ENCODE peak calls at places on chromosomes 11 and 22, in seven cellular contexts. D is GM12878, E is WTC11, M is H1, C is NB4, Q is SK-N-SH, K is HCT116. V is an unnamed sample.

GRCh38 chr11:64230985-64231365 is 627 bp downstream of the DNAJC4 start:
- DNase-seq in D (no peak), E (no peak), M (no peak), C (peak), Q (peak), K (no peak), V (no peak)

GRCh38 chr11:95999604-96000003 is 75.7 kb upstream of the MTMR2 start:
- DNase-seq in D (no peak), E (no peak), M (no peak), C (no peak), Q (no peak), K (no peak), V (no peak)

GRCh38 chr11:110092577-110093406 is at the start of gene ZC3H12C:
- DNase-seq in D (no peak), E (peak), M (peak), C (peak), Q (peak), K (peak), V (peak)

GRCh38 chr22:41768420-41768819 is 32.1 kb upstream of the CCDC134 start:
- DNase-seq in D (no peak), E (no peak), M (no peak), C (peak), Q (no peak), K (no peak), V (no peak)

GRCh38 chr11:112558691-112559090 is 298.0 kb upstream of the PLET1 start:
- DNase-seq in D (no peak), E (no peak), M (no peak), C (no peak), Q (no peak), K (no peak), V (no peak)

GRCh38 chr11:46247090-46247489 is 30.4 kb upstream of the CREB3L1 start:
- DNase-seq in D (no peak), E (no peak), M (no peak), C (no peak), Q (no peak), K (no peak), V (no peak)

GRCh38 chr11:94730153-94730552 is 38.0 kb upstream of the AMOTL1 start:
- DNase-seq in D (no peak), E (no peak), M (no peak), C (no peak), Q (no peak), K (no peak), V (no peak)

GRCh38 chr11:24651873-24652272 is 155.0 kb downstream of the LUZP2 start:
- DNase-seq in D (no peak), E (no peak), M (no peak), C (no peak), Q (no peak), K (no peak), V (no peak)

GRCh38 chr11:13339196-13340153 is 61.9 kb downstream of the BMAL1 start:
- DNase-seq in D (no peak), E (no peak), M (no peak), C (peak), Q (no peak), K (no peak), V (peak)

GRCh38 chr11:109726061-109726460 is 304.1 kb downstream of the C11orf87 start:
- DNase-seq in D (no peak), E (no peak), M (no peak), C (no peak), Q (no peak), K (no peak), V (no peak)

GRCh38 chr11:121112498-121113455 is 11.7 kb downstream of the TECTA start:
- DNase-seq in D (no peak), E (peak), M (peak), C (peak), Q (peak), K (peak), V (peak)

GRCh38 chr11:46235777-46236688 is 41.4 kb upstream of the CREB3L1 start:
- DNase-seq in D (no peak), E (no peak), M (no peak), C (peak), Q (no peak), K (no peak), V (no peak)

GRCh38 chr11:76206327-76207081 is at the start of gene WNT11:
- DNase-seq in D (no peak), E (peak), M (no peak), C (peak), Q (peak), K (no peak), V (peak)
- TF ChIP-seq MAX in D (no peak), E (no peak), M (peak), C (no peak), Q (peak), K (peak), V (peak)

GRCh38 chr22:32079110-32080089 is 36.3 kb downstream of the SLC5A1 start:
- DNase-seq in D (no peak), E (no peak), M (peak), C (no peak), Q (no peak), K (peak), V (peak)
- TF ChIP-seq MAX in D (no peak), E (no peak), M (no peak), C (no peak), Q (no peak), K (no peak), V (no peak)

DNA sequence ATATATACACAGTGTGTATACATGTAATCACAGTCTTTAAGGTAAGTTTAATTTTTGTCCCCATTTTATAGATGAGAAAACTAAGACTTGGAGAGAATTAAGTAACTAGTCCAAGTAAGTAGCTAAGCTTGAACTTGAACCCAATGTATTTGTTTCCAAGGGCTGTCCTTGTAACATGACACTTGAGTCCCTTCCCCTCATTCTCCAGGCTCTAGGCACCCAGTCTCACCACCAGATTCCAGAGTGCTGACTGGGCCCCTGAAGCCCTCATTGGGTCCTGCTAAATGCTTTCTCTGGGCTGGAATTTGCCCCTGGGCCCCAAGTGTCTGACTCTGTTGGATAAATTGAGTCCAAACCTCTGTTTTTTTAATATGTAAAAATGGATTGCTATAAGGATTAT is 45.5 kb downstream of the ADM start:
- DNase-seq in D (no peak), E (peak), M (peak), C (no peak), Q (no peak), K (peak), V (peak)
- TF ChIP-seq MAX in D (no peak), E (no peak), M (no peak), C (no peak), Q (no peak), K (peak), V (no peak)

GRCh38 chr11:3164540-3165151 is 464 bp downstream of the OSBPL5 start:
- DNase-seq in D (no peak), E (peak), M (no peak), C (peak), Q (peak), K (no peak), V (no peak)

GRCh38 chr11:3162410-3163240 is 2.5 kb downstream of the OSBPL5 start:
- DNase-seq in D (no peak), E (peak), M (no peak), C (no peak), Q (no peak), K (no peak), V (no peak)

GRCh38 chr11:3164138-3164539 is 971 bp downstream of the OSBPL5 start:
- DNase-seq in D (no peak), E (peak), M (no peak), C (peak), Q (peak), K (no peak), V (no peak)

GRCh38 chr11:3161720-3162409 is 3.2 kb downstream of the OSBPL5 start:
- DNase-seq in D (no peak), E (peak), M (no peak), C (no peak), Q (peak), K (no peak), V (no peak)

DNA sequence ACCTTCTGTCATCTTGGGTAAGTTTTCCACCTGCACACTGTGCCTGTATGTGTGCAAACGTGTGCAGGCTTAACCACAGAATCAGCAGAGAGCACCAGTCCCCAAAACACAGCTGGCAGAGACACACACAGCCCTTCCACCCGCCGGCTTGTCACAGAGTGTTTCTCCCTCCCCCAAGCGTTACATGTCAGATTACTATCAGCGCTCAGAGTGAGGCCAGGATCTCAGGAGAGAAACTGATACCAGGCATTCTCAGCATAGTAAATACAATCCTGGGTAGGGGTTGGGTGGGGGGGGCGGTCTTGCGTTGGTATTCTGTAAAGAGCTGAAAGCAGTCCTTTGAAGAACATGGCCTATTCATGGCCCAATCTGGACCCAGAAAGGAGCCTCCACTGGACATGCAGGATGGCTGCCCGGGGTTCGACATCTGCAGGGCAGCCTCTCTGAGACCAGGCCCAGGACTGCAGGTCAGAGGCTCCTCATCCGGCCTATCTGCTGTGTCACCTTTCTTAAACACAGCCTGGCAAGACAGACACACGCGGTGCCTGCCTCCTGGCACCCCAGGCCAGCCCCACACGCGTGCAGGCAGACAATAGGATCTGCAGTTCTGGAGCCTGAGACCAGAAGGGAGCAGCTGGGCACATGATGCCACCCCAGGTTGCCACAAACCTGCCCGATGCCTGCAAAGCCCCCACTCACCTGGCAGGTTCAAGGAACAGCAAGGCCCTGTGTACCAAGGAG is 1.7 kb downstream of the OSBPL5 start:
- DNase-seq in D (no peak), E (peak), M (no peak), C (peak), Q (peak), K (no peak), V (no peak)
- TF ChIP-seq MAX in D (no peak), E (no peak), M (no peak), C (no peak), Q (no peak), K (no peak), V (no peak)

GRCh38 chr22:20574920-20575353 is 67.5 kb downstream of the MED15 start:
- DNase-seq in D (no peak), E (no peak), M (no peak), C (no peak), Q (no peak), K (no peak), V (no peak)
- TF ChIP-seq MAX in D (no peak), E (no peak), M (no peak), C (no peak), Q (no peak), K (no peak), V (no peak)

GRCh38 chr22:37454857-37455686 is 27.8 kb upstream of the ELFN2 start:
- DNase-seq in D (no peak), E (no peak), M (no peak), C (peak), Q (no peak), K (peak), V (peak)
- TF ChIP-seq MAX in D (no peak), E (no peak), M (no peak), C (no peak), Q (peak), K (peak), V (peak)

GRCh38 chr11:131404010-131404409 is 33.6 kb downstream of the NTM start:
- DNase-seq in D (no peak), E (no peak), M (no peak), C (no peak), Q (no peak), K (no peak), V (no peak)
- TF ChIP-seq MAX in D (no peak), E (no peak), M (no peak), C (no peak), Q (no peak), K (no peak), V (no peak)

GRCh38 chr11:28619870-28620540 is 511.8 kb downstream of the METTL15 start:
- DNase-seq in D (no peak), E (no peak), M (no peak), C (no peak), Q (no peak), K (no peak), V (peak)
- TF ChIP-seq MAX in D (no peak), E (no peak), M (no peak), C (no peak), Q (no peak), K (no peak), V (no peak)

DNA sequence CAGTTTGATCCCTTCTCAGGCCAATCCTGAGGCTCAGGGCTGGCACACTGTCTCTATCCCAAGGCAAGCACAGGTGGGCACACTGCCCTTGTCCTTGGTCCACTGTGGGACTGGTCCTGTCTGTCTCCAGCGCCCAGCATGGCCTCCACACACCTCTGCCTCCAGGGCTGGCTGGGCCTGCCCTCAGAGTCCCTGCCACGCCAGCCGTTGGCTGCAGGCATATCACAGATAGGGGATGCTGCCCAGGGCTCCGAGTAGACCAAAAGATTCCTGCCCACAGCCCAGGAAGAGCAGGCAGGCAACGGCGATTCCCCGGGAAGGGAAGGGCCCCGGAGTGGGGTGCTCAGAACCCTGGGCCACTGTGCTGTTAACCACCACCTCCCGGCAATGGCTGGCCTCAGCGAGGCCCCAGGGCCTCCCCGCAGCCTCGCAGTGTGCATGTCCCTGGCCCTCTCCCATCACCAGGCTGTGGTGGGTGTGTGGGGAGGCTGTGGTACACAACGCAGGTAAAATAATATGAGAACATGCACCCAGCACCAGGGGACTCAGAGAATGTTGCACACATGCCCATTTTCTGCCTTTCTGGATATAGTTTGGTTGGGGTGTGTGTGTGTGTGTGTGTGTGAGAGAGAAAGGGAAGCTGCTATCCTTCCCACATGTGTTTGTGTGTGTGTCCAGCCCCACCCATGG is 2.2 kb downstream of the IFITM5 start:
- DNase-seq in D (no peak), E (peak), M (no peak), C (no peak), Q (no peak), K (no peak), V (no peak)
- TF ChIP-seq MAX in D (no peak), E (no peak), M (no peak), C (no peak), Q (no peak), K (no peak), V (no peak)

V was measured in A549.